ENCODE peak calls at places on chromosome 22, in five cellular contexts. A, B, H, K and X are unnamed samples.
A peak's percentile ranks its signal among the peaks of the same experiment; 100 is the strongest.

GRCh38 chr22:32693102-32693501 is 108.4 kb upstream of the TIMP3 start:
- DNase-seq in A (no peak), K (no peak), H (no peak), B (no peak), X (no peak)

GRCh38 chr22:50282361-50283144 is 12.4 kb upstream of the MAPK11 start:
- DNase-seq in B (peak; percentile 53), K (no peak), A (no peak), H (peak; percentile 58), X (peak; percentile 36)

GRCh38 chr22:42202669-42203068 is 67.8 kb downstream of the TCF20 start:
- DNase-seq in H (peak; percentile 27), K (peak; percentile 78), A (no peak), B (peak; percentile 30), X (no peak)

GRCh38 chr22:49845666-49846459 is 7.8 kb upstream of the ZBED4 start:
- DNase-seq in K (no peak), H (no peak), B (no peak), A (no peak), X (no peak)

GRCh38 chr22:17982572-17983141 is 41.7 kb downstream of the MICAL3 start:
- DNase-seq in H (no peak), K (no peak), B (no peak), A (no peak), X (no peak)

GRCh38 chr22:44906999-44907644 is 102.7 kb downstream of the PHF21B start:
- DNase-seq in A (no peak), B (no peak), K (no peak), H (no peak), X (no peak)

GRCh38 chr22:25143161-25144076 is 56.2 kb upstream of the CRYBB3 start:
- DNase-seq in B (peak; percentile 29), H (no peak), K (peak; percentile 11), A (no peak), X (no peak)

GRCh38 chr22:44870021-44870420 is 117.6 kb downstream of the ARHGAP8 start:
- DNase-seq in B (peak; percentile 11), A (peak; percentile 51), K (peak; percentile 51), H (peak; percentile 10), X (peak; percentile 30)

GRCh38 chr22:17951315-17951714 is 73.0 kb downstream of the MICAL3 start:
- DNase-seq in K (no peak), A (no peak), H (no peak), B (no peak), X (no peak)

GRCh38 chr22:20807315-20807752 is 33.4 kb downstream of the SERPIND1 start:
- DNase-seq in K (peak; percentile 85), A (no peak), H (peak; percentile 95), B (peak; percentile 85), X (peak; percentile 84)

GRCh38 chr22:26673485-26673884 is 16.1 kb downstream of the MIAT start:
- DNase-seq in H (peak; percentile 59), B (peak; percentile 27), K (no peak), A (no peak), X (peak; percentile 57)

GRCh38 chr22:48677621-48678020 is 1150.1 kb downstream of the BRD1 start:
- DNase-seq in H (no peak), A (no peak), B (no peak), K (no peak), X (no peak)

GRCh38 chr22:49052023-49052538 is 775.6 kb downstream of the BRD1 start:
- DNase-seq in A (no peak), H (no peak), K (no peak), B (no peak), X (no peak)

GRCh38 chr22:20982563-20982882 is 426 bp downstream of the LZTR1 start:
- DNase-seq in K (no peak), A (no peak), B (no peak), H (no peak), X (no peak)

GRCh38 chr22:36934153-36934939 is 20.9 kb downstream of the CSF2RB start:
- DNase-seq in K (no peak), H (no peak), A (no peak), B (no peak), X (no peak)
- TF ChIP-seq CTCF in K (no peak), H (no peak), A (no peak), B (no peak), X (no peak)

GRCh38 chr22:46734830-46735453 is 3.1 kb downstream of the CERK start:
- DNase-seq in H (no peak), A (no peak), B (no peak), K (peak; percentile 63), X (peak; percentile 22)
- H3K4me3 ChIP-seq in H (no peak overlapping the region), A (no peak overlapping the region), B (no peak overlapping the region), K (peak overlapping the region; percentile 3), X (no peak overlapping the region)

GRCh38 chr22:46108564-46109473 is 41.5 kb upstream of the PPARA start:
- DNase-seq in H (peak; percentile 63), A (peak; percentile 17), K (peak; percentile 40), B (peak; percentile 31), X (peak; percentile 58)
- TF ChIP-seq CTCF in H (no peak), A (no peak), K (no peak), B (no peak), X (peak; percentile 9)

GRCh38 chr22:38110008-38110862 is at the start of gene BAIAP2L2:
- DNase-seq in A (no peak), B (no peak), H (no peak), K (no peak), X (no peak)
- H3K4me3 ChIP-seq in A (no peak within 1 kb of the TSS), B (no peak within 1 kb of the TSS), H (no peak within 1 kb of the TSS), K (no peak within 1 kb of the TSS), X (no peak within 1 kb of the TSS)

DNA sequence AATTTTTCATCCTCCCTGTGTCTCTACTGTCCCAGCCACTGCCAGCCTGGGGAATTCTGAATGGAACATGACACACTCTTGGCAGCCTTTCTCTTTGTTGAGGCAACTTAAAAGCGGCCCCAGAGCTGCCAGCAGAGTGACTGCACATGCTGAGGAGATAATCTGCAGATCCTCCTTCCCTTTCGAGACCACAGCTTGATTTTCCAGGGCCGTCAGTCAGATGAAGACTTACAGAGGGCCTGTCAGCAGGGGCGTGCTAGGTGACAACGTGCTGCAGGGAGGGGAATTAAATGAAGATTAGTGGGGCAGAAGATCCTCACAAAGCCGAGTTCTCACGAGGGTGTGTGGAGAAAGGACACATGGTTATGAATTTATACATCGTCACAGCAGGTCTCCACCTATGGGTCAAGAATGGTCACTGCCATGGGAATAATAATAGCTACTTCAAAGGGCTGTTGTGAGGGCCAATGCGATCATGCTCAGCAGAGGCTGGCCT is 193.5 kb upstream of the PITPNB start:
- DNase-seq in H (peak; percentile 64), B (peak; percentile 69), K (peak; percentile 42), A (peak; percentile 84), X (peak; percentile 78)
- TF ChIP-seq CTCF in H (peak; percentile 57), B (peak; percentile 55), K (peak; percentile 58), A (peak; percentile 52), X (peak; percentile 63)

GRCh38 chr22:30193031-30193794 is 53.3 kb downstream of the LIF start:
- DNase-seq in B (no peak), K (no peak), A (no peak), H (no peak), X (no peak)

GRCh38 chr22:30196141-30196866 is 50.3 kb downstream of the LIF start:
- DNase-seq in K (peak; percentile 86), H (peak; percentile 100), B (peak; percentile 100), A (peak; percentile 29), X (peak; percentile 100)

GRCh38 chr22:30196867-30197336 is 49.7 kb downstream of the LIF start:
- DNase-seq in A (no peak), K (no peak), H (no peak), B (no peak), X (no peak)

GRCh38 chr22:30197389-30197788 is 49.2 kb downstream of the LIF start:
- DNase-seq in H (no peak), K (no peak), B (no peak), A (no peak), X (no peak)

GRCh38 chr22:30195245-30196140 is 51.1 kb downstream of the LIF start:
- DNase-seq in A (no peak), B (peak; percentile 36), H (peak; percentile 68), K (peak; percentile 39), X (peak; percentile 38)
- H3K4me3 ChIP-seq in A (no peak overlapping the region), B (peak overlapping the region; percentile 31), H (no peak overlapping the region), K (no peak overlapping the region), X (peak overlapping the region; percentile 37)

GRCh38 chr22:23356094-23356493 is 175.8 kb downstream of the BCR start:
- DNase-seq in H (no peak), K (no peak), B (no peak), A (no peak), X (no peak)

GRCh38 chr22:23359583-23360123 is 179.3 kb downstream of the BCR start:
- DNase-seq in H (no peak), A (no peak), B (no peak), K (no peak), X (no peak)

GRCh38 chr22:23353004-23353403 is 172.7 kb downstream of the BCR start:
- DNase-seq in A (no peak), B (no peak), H (no peak), K (no peak), X (no peak)

GRCh38 chr22:23353696-23354095 is 173.4 kb downstream of the BCR start:
- DNase-seq in K (no peak), H (no peak), A (no peak), B (no peak), X (no peak)

DNA sequence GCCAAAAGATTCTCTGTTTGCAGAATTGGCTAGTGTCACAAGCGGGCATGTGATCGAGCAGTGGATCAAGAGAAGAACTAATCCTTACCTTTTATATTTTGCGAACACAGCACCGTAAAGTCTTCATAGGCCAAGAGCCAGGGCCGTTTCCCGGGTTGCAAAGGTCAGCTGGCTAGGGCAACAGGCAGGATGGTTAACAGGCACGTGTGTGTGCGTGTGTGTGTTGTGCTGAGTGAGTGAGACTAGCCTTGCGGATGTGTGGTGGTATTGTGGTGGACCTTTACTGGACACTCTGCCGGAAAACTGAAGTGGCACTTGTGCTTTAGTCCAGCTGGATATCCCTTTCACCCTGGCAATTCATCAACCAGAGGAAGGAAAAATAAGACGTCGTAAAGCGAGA is 176.7 kb downstream of the BCR start:
- DNase-seq in B (no peak), A (no peak), H (no peak), K (no peak), X (no peak)
- TF ChIP-seq CTCF in B (no peak), A (no peak), H (no peak), K (no peak), X (no peak)

DNA sequence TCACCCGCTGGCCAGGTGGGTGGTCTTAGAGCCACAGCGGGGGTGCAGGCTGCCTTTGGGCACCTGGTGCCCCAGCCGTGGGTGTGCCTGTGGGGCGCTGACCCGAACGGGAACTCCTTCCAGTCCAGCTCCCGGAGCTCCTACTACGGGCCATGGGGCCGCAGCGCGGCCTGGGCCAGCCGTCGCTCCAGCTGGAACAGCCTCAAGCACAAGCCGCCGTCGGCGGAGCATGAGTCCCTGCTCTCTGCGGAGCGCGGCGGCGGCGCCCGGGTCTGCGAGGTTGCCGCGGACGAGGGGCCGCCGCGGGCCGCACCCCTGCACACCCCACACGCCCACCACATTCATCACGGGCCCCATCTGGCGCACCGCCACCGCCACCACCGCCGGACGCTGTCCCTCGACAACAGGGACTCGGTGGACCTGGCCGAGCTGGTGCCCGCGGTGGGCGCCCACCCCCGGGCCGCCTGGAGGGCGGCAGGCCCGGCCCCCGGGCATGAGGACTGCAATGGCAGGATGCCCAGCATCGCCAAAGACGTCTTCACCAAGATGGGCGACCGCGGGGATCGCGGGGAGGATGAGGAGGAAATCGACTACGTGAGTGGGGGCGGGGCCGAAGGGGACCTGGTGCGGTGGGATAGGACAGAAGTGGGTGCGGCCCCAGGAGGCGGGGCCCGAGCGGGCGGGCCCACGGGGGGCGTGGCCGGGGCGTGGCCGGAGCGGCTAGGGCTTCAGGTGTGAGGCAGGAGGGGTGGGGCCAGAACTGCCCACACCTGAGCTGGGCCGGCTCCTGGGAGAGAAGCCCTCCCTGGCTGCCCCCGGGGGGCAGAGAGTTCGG is 91.5 kb downstream of the CACNA1I start:
- DNase-seq in H (no peak), A (peak; percentile 78), B (no peak), K (no peak), X (no peak)
- H3K4me3 ChIP-seq in H (no peak overlapping the region), A (peak overlapping the region; percentile 51), B (no peak overlapping the region), K (no peak overlapping the region), X (no peak overlapping the region)